ENCODE peak calls at places on chromosomes 4 and X, in four cellular contexts. W is astrocyte, J is stomach, Q is prostate gland. C is an unnamed sample. For H3K4me1, the result is how much of the 10 kb centered on the place peaks cover.

GRCh38 chr4:153367092-153367491 is 22.6 kb downstream of the MND1 start:
- DNase-seq in Q (no peak), W (no peak), J (no peak), C (no peak)

GRCh38 chrX:63503541-63503940 is 152.4 kb upstream of the SPIN4 start:
- DNase-seq in W (peak), J (no peak), Q (no peak), C (peak)

GRCh38 chrX:9438950-9439494 is 25.8 kb upstream of the TBL1X start:
- DNase-seq in Q (no peak), J (no peak), W (no peak), C (no peak)

GRCh38 chr4:120842046-120842445 is 80.5 kb downstream of the PRDM5 start:
- DNase-seq in W (peak), J (no peak), Q (no peak), C (no peak)

GRCh38 chr4:81499840-81500239 is 28.1 kb upstream of the RASGEF1B start:
- DNase-seq in W (no peak), Q (no peak), J (no peak), C (no peak)

GRCh38 chr4:156763511-156763910 is 208.1 kb downstream of the PDGFC start:
- DNase-seq in J (no peak), W (peak), Q (no peak), C (no peak)

GRCh38 chr4:74490736-74491135 is 45.8 kb downstream of the AREG start:
- DNase-seq in Q (no peak), W (no peak), J (no peak), C (no peak)

GRCh38 chrX:10098235-10098819 is 58.4 kb upstream of the CLCN4 start:
- DNase-seq in W (no peak), Q (no peak), J (no peak), C (no peak)

GRCh38 chrX:18440835-18441234 is 15.4 kb downstream of the CDKL5 start:
- DNase-seq in W (no peak), J (no peak), Q (no peak), C (no peak)

GRCh38 chr4:128871948-128872347 is 62.4 kb downstream of the JADE1 start:
- DNase-seq in Q (no peak), W (peak), J (no peak), C (no peak)

GRCh38 chr4:78379991-78380739 is 171.4 kb upstream of the ANXA3 start:
- DNase-seq in Q (no peak), W (peak), J (no peak), C (peak)

GRCh38 chr4:4575284-4576211 is 33.7 kb upstream of the STX18 start:
- DNase-seq in Q (peak), W (peak), J (peak), C (peak)

GRCh38 chrX:13287816-13288215 is 32.0 kb downstream of the ATXN3L start:
- DNase-seq in J (no peak), W (peak), Q (no peak), C (peak)

GRCh38 chrX:43860646-43861370 is 21.4 kb downstream of the MAOB start:
- DNase-seq in Q (peak), W (peak), J (no peak), C (no peak)

GRCh38 chr4:73434311-73434710 is 1.7 kb upstream of the AFP start:
- DNase-seq in W (no peak), Q (no peak), J (no peak), C (no peak)

GRCh38 chr4:150867148-150867547 is 147.9 kb downstream of the LRBA start:
- DNase-seq in J (no peak), Q (peak), W (peak), C (peak)

GRCh38 chr4:96936886-96937285 is 1097.0 kb downstream of the PDHA2 start:
- DNase-seq in Q (no peak), W (no peak), J (no peak), C (no peak)

GRCh38 chr4:47566975-47567374 is 81.9 kb downstream of the ATP10D start:
- DNase-seq in J (no peak), W (no peak), Q (no peak), C (no peak)

GRCh38 chrX:106976416-106976815 is 23.6 kb downstream of the MORC4 start:
- DNase-seq in W (no peak), Q (no peak), J (no peak), C (no peak)

GRCh38 chr4:20194079-20195013 is 57.4 kb upstream of the SLIT2 start:
- DNase-seq in W (peak), Q (no peak), J (no peak), C (no peak)

GRCh38 chr4:90546114-90546513 is 418.9 kb downstream of the CCSER1 start:
- DNase-seq in J (no peak), Q (no peak), W (no peak), C (peak)

GRCh38 chr4:1210241-1210841 is 38.0 kb upstream of the SPON2 start:
- DNase-seq in Q (no peak), W (no peak), J (no peak), C (no peak)

GRCh38 chr4:74534936-74535335 is 90.0 kb downstream of the AREG start:
- DNase-seq in Q (no peak), W (no peak), J (no peak), C (no peak)

GRCh38 chr4:15366660-15367059 is 61.2 kb upstream of the C1QTNF7 start:
- DNase-seq in Q (no peak), W (no peak), J (no peak), C (no peak)

GRCh38 chr4:64497526-64497925 is 88.3 kb upstream of the TECRL start:
- DNase-seq in Q (no peak), W (peak), J (no peak), C (no peak)

GRCh38 chr4:153260553-153261306 is 56.5 kb downstream of the TRIM2 start:
- DNase-seq in W (no peak), Q (no peak), J (no peak), C (no peak)

DNA sequence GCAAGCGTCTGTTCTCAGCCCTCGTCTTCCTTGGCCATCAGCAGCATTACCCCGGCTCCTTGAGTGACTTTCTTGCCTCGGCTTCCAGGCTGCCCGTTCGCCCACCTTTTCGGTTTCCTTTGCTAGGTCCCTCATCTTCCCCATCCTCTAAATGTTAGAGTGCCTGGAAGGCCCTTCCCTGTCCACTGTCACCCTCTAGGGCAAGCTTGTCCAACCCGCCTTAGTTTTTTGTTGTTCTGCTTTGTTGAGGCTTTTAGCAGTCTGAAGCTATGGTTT is 62.7 kb downstream of the TBC1D14 start:
- DNase-seq in W (no peak), Q (no peak), J (no peak), C (no peak)
- H3K4me1 ChIP-seq in W (under half), Q (under half), J (under half), C (under half)

DNA sequence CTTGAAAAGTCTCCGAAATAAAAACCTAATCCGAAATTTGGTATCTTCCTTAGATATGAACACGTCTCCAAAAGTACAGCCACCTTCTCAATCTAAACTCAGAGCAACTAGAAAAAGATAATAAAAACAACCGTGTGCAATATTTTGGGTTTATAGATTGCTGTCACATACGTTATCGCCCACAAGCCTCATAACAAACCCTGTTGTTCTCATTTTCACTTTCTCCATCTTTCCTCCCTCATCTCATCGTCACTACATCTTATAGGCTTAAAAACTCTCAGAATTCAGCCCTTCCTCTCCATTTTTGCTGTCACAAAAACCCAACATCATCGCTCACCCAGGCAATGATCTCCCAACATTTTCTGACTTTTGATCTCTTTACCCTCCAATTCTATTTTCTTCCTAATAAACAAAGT is 448 bp upstream of the SCFD2 start:
- DNase-seq in Q (no peak), J (no peak), W (no peak), C (no peak)
- H3K4me3 ChIP-seq in Q (peak), J (peak), W (peak), C (peak)

GRCh38 chr4:164350086-164350485 is 403.8 kb upstream of the SMIM31 start:
- DNase-seq in Q (no peak), W (peak), J (no peak), C (no peak)

GRCh38 chr4:164343472-164343976 is 410.4 kb upstream of the SMIM31 start:
- DNase-seq in Q (no peak), J (no peak), W (no peak), C (no peak)

GRCh38 chr4:164345756-164346155 is 408.2 kb upstream of the SMIM31 start:
- DNase-seq in Q (no peak), J (no peak), W (peak), C (no peak)
- H3K4me1 ChIP-seq in Q (under half), J (under half), W (under half), C (under half)

DNA sequence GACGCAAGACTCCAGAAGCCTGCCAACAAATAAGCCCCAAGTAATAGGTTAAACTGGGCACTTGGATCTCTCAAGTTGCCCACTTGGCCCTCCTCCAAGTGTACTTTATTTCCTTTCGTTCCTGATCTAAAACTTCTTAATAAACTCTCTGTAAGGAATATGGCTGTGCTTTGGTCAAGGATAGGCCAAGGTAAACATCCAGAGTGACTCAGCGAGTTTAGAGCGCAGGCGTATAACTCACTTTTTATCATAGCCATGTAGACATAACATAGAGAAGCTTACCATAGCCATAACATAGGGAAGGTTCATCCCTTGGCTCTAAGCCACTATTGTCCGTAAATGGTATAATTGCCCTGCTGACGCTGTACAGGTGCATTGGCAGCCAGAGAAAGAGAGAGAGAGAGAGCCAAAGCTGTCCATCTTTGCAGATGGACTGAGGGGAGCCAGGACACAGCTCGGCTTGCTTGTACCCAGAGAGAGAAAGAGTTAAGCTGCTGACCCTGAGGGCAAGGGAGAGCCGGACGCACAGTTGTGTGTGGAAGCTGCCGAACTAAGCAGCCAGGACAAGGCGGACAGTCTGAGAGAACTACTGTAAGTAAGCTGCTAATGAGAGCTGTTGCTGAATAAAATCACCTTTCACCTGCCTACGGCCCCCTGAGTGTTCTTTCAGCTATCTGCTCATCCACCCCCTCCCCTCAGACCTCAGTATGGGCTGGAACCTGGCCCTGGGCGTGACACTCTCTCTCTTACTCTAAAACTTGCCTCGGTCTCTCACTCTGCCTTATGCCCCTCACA is 1.8 kb downstream of the TLR1 start:
- DNase-seq in J (no peak), W (no peak), Q (no peak), C (no peak)
- H3K4me3 ChIP-seq in J (no peak), W (no peak), Q (no peak), C (no peak)